ENCODE peak calls at places on chromosomes 12 and 14, in nine cellular contexts. V is left ventricle myocardium inferior; A is stimulated activated CD8-positive, alpha-beta memory T cell treated with anti-CD3 and anti-CD28 coated beads, Interleukin-15, amount 100 ng/mL, for 24 hours; Z is NCI-H1092 treated with DMSO at 0.1 percent for 48 hours; R is GM23338; I is NAMALWA; S is non-pigmented ciliary epithelial cell; T is ureter; L is cardiac septum. W is an unnamed sample.

GRCh38 chr12:118979763-118980406 is 1.5 kb upstream of the SRRM4 start:
- DNase-seq in V (no peak), A (no peak), Z (peak; percentile 80), R (peak; percentile 94), I (peak; percentile 78), S (no peak), T (no peak), L (no peak), W (no peak)

GRCh38 chr12:120687570-120688289 is 781 bp downstream of the MLEC start:
- DNase-seq in V (no peak), A (no peak), Z (no peak), R (peak; percentile 58), I (peak; percentile 71), S (no peak), T (no peak), L (no peak), W (no peak)

GRCh38 chr12:81573228-81573627 is 185.9 kb downstream of the PPFIA2 start:
- DNase-seq in V (no peak), A (no peak), Z (no peak), R (peak; percentile 1), I (no peak), S (peak; percentile 9), T (no peak), L (no peak), W (no peak)

GRCh38 chr12:40832668-40833067 is 140.4 kb downstream of the CNTN1 start:
- DNase-seq in V (no peak), A (no peak), Z (no peak), R (no peak), I (no peak), S (no peak), T (no peak), L (no peak), W (no peak)

GRCh38 chr14:72928872-72929271 is 2.6 kb downstream of the DCAF4 start:
- DNase-seq in V (no peak), A (no peak), Z (no peak), R (peak; percentile 22), I (no peak), S (no peak), T (no peak), L (no peak), W (no peak)

GRCh38 chr12:118103601-118104382 is at the start of gene VSIG10:
- DNase-seq in V (peak; percentile 77), A (no peak), Z (peak; percentile 48), R (peak; percentile 85), I (no peak), S (no peak), T (peak; percentile 62), L (peak; percentile 88), W (peak; percentile 16)

GRCh38 chr14:21704340-21704737 is 30.7 kb upstream of the OR4E1 start:
- DNase-seq in V (no peak), A (no peak), Z (no peak), R (no peak), I (no peak), S (no peak), T (no peak), L (no peak), W (no peak)

GRCh38 chr14:51776102-51776894 is 84.1 kb upstream of the GNG2 start:
- DNase-seq in V (peak; percentile 25), A (no peak), Z (peak; percentile 72), R (peak; percentile 89), I (peak; percentile 49), S (peak; percentile 46), T (peak; percentile 55), L (no peak), W (no peak)

GRCh38 chr14:93019367-93019843 is 96.3 kb downstream of the ITPK1 start:
- DNase-seq in V (no peak), A (no peak), Z (peak; percentile 69), R (no peak), I (no peak), S (no peak), T (peak; percentile 70), L (no peak), W (no peak)

GRCh38 chr12:117919479-117919878 is 49.3 kb downstream of the KSR2 start:
- DNase-seq in V (no peak), A (no peak), Z (no peak), R (no peak), I (no peak), S (no peak), T (no peak), L (no peak), W (no peak)

GRCh38 chr14:73717247-73717646 is 3.1 kb upstream of the PNMA1 start:
- DNase-seq in V (no peak), A (no peak), Z (no peak), R (no peak), I (no peak), S (no peak), T (no peak), L (no peak), W (no peak)

GRCh38 chr12:76878045-76878898 is 547 bp downstream of the CSRP2 start:
- DNase-seq in V (no peak), A (no peak), Z (peak; percentile 21), R (peak; percentile 90), I (peak; percentile 23), S (no peak), T (peak; percentile 45), L (no peak), W (no peak)

GRCh38 chr12:30696943-30697342 is 1.3 kb upstream of the IPO8 start:
- DNase-seq in V (no peak), A (no peak), Z (no peak), R (no peak), I (no peak), S (no peak), T (no peak), L (no peak), W (no peak)

GRCh38 chr12:15558915-15559528 is 230.2 kb downstream of the EPS8 start:
- DNase-seq in V (no peak), A (no peak), Z (no peak), R (no peak), I (no peak), S (no peak), T (no peak), L (no peak), W (no peak)

GRCh38 chr14:91521058-91521721 is 11.1 kb upstream of the PPP4R3A start:
- DNase-seq in V (no peak), A (no peak), Z (no peak), R (no peak), I (no peak), S (no peak), T (no peak), L (no peak), W (no peak)

GRCh38 chr14:64649383-64649998 is 54.7 kb upstream of the PLEKHG3 start:
- DNase-seq in V (no peak), A (no peak), Z (no peak), R (peak; percentile 41), I (no peak), S (no peak), T (no peak), L (no peak), W (no peak)

GRCh38 chr14:100538566-100539318 is 48.5 kb downstream of the BEGAIN start:
- DNase-seq in V (peak; percentile 10), A (no peak), Z (no peak), R (no peak), I (no peak), S (no peak), T (no peak), L (peak; percentile 70), W (no peak)

GRCh38 chr12:85733984-85734383 is 102.2 kb downstream of the RASSF9 start:
- DNase-seq in V (no peak), A (no peak), Z (no peak), R (no peak), I (no peak), S (no peak), T (no peak), L (no peak), W (no peak)

GRCh38 chr12:114738460-114739184 is 54.6 kb upstream of the TBX3 start:
- DNase-seq in V (no peak), A (no peak), Z (no peak), R (no peak), I (no peak), S (no peak), T (no peak), L (no peak), W (no peak)

GRCh38 chr12:48061943-48062719 is 43.7 kb downstream of the SENP1 start:
- DNase-seq in V (no peak), A (no peak), Z (no peak), R (peak; percentile 48), I (no peak), S (no peak), T (no peak), L (no peak), W (no peak)

GRCh38 chr12:131253376-131254026 is 299.8 kb downstream of the ADGRD1 start:
- DNase-seq in V (no peak), A (no peak), Z (no peak), R (no peak), I (no peak), S (no peak), T (no peak), L (no peak), W (no peak)

GRCh38 chr12:122064780-122065588 is 13.6 kb upstream of the MLXIP start:
- DNase-seq in V (peak; percentile 49), A (no peak), Z (peak; percentile 74), R (no peak), I (no peak), S (no peak), T (no peak), L (no peak), W (no peak)

GRCh38 chr14:104510216-104510615 is 69.3 kb upstream of the C14orf180 start:
- DNase-seq in V (no peak), A (no peak), Z (no peak), R (no peak), I (no peak), S (no peak), T (no peak), L (peak; percentile 60), W (no peak)

GRCh38 chr14:69261761-69262331 is 1.9 kb downstream of the GALNT16 start:
- DNase-seq in V (peak; percentile 61), A (no peak), Z (no peak), R (peak; percentile 39), I (no peak), S (no peak), T (no peak), L (no peak), W (no peak)

GRCh38 chr14:77599894-77600293 is 16.5 kb downstream of the SPTLC2 start:
- DNase-seq in V (no peak), A (no peak), Z (no peak), R (no peak), I (no peak), S (no peak), T (no peak), L (no peak), W (no peak)

GRCh38 chr14:36519431-36520321 is at the start of gene NKX2-1:
- DNase-seq in V (no peak), A (no peak), Z (peak; percentile 97), R (peak; percentile 87), I (no peak), S (no peak), T (no peak), L (no peak), W (no peak)

GRCh38 chr12:53337998-53338397 is 1.8 kb upstream of the SP7 start:
- DNase-seq in V (no peak), A (no peak), Z (no peak), R (no peak), I (no peak), S (no peak), T (no peak), L (no peak), W (no peak)

GRCh38 chr14:71942904-71943694 is 10.9 kb downstream of the RGS6 start:
- DNase-seq in V (no peak), A (no peak), Z (no peak), R (no peak), I (no peak), S (no peak), T (no peak), L (no peak), W (no peak)